ENCODE peak calls at places on chromosome 2, in four cellular contexts. U is body of pancreas; H is effector memory CD4-positive, alpha-beta T cell; Q is CD8-positive, alpha-beta T cell. F is an unnamed sample.

GRCh38 chr2:112472547-112473263 is 9.3 kb upstream of the TTL start:
- DNase-seq in H (no peak), Q (no peak), U (no peak), F (no peak)

GRCh38 chr2:128608911-128609880 is 290.5 kb upstream of the HS6ST1 start:
- DNase-seq in U (no peak), H (no peak), Q (no peak), F (no peak)

GRCh38 chr2:39013871-39014270 is 107.0 kb downstream of the SOS1 start:
- DNase-seq in U (no peak), H (no peak), Q (no peak), F (no peak)

GRCh38 chr2:98751748-98752147 is 20.8 kb upstream of the MGAT4A start:
- DNase-seq in Q (no peak), U (no peak), H (no peak), F (no peak)

GRCh38 chr2:130371723-130372054 is 15.8 kb downstream of the PTPN18 start:
- DNase-seq in U (no peak), H (no peak), Q (no peak), F (no peak)

GRCh38 chr2:150480971-150481830 is 6.3 kb downstream of the RND3 start:
- DNase-seq in Q (no peak), H (no peak), U (no peak), F (no peak)

GRCh38 chr2:27431395-27431794 is 3.0 kb downstream of the NRBP1 start:
- DNase-seq in U (peak), Q (no peak), H (peak), F (peak)

GRCh38 chr2:154425999-154426398 is 272.5 kb upstream of the KCNJ3 start:
- DNase-seq in H (no peak), U (peak), Q (no peak), F (no peak)

GRCh38 chr2:233053928-233054774 is 6.0 kb upstream of the INPP5D start:
- DNase-seq in U (peak), Q (peak), H (peak), F (no peak)

GRCh38 chr2:134648547-134648946 is 70.3 kb downstream of the TMEM163 start:
- DNase-seq in H (no peak), U (no peak), Q (no peak), F (no peak)

GRCh38 chr2:148680462-148680861 is 35.9 kb downstream of the EPC2 start:
- DNase-seq in H (no peak), Q (no peak), U (no peak), F (no peak)

GRCh38 chr2:182318466-182319309 is 108.1 kb downstream of the PDE1A start:
- DNase-seq in H (no peak), Q (no peak), U (no peak), F (no peak)

GRCh38 chr2:138267161-138267901 is 234.2 kb upstream of the SPOPL start:
- DNase-seq in Q (no peak), H (no peak), U (no peak), F (no peak)

GRCh38 chr2:177670791-177671528 is 278.4 kb downstream of the AGPS start:
- DNase-seq in H (no peak), Q (no peak), U (no peak), F (no peak)

GRCh38 chr2:64636105-64636873 is 17.4 kb downstream of the SERTAD2 start:
- DNase-seq in Q (no peak), H (no peak), U (no peak), F (no peak)

GRCh38 chr2:110143982-110144381 is 28.4 kb upstream of the MALL start:
- DNase-seq in U (no peak), H (no peak), Q (no peak), F (no peak)
- H3K27ac ChIP-seq in U (no peak), H (no peak), Q (no peak), F (no peak)

GRCh38 chr2:236526459-236527197 is 43.0 kb upstream of the ACKR3 start:
- DNase-seq in U (no peak), Q (no peak), H (no peak), F (no peak)
- H3K27ac ChIP-seq in U (no peak), Q (no peak), H (no peak), F (no peak)

DNA sequence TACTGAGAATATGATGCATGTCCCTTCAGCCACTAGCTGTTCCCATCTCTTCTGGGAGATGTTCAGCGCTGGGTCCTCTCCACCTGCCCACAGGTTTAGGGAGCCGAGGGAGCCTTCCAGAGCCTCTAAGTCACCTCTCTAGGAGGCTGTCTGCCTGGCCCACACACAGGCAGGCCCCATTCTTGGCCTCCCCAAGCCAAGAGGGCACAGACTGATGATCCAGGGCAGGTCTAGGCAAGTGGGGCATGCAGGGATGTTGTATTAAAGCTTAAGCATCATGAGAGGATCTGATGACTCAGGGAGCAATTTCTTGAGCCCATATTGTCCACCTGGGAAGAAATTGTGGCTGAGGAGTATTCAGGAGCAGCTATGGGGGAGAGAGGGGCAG is 19.9 kb downstream of the TMSB10 start:
- DNase-seq in U (no peak), H (no peak), Q (no peak), F (peak)
- H3K27ac ChIP-seq in U (no peak), H (peak), Q (no peak), F (peak)

GRCh38 chr2:160355080-160355479 is 138.5 kb downstream of the RBMS1 start:
- DNase-seq in H (no peak), Q (no peak), U (no peak), F (no peak)
- H3K27ac ChIP-seq in H (no peak), Q (no peak), U (no peak), F (peak)

GRCh38 chr2:204842731-204843490 is 297.6 kb downstream of the PARD3B start:
- DNase-seq in Q (no peak), U (peak), H (no peak), F (peak)
- H3K27ac ChIP-seq in Q (no peak), U (no peak), H (no peak), F (peak)

DNA sequence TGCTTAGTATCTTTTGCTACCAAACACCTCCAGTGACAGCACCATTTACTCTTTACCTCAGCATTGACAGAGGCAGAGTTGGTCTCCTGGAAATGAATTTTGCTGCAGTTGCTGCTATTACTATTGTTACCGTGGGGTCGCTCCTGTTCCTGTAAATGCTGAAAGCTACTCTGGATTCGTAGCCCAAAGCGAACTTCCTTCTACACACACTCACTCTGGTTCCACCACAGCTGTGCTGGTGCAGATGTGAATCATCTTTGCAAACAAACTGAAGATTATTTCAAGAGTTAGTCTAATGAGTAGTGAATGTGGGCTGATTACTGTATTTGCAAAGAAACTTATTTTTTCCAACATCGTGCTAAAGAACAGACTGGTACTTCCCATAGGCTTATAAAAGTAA is 303.9 kb downstream of the LPIN1 start:
- DNase-seq in Q (no peak), U (no peak), H (no peak), F (peak)
- H3K27ac ChIP-seq in Q (no peak), U (no peak), H (no peak), F (no peak)

GRCh38 chr2:238264072-238264460 is 24.2 kb upstream of the HES6 start:
- DNase-seq in U (no peak), H (no peak), Q (no peak), F (no peak)

GRCh38 chr2:238262496-238263122 is 22.8 kb upstream of the HES6 start:
- DNase-seq in H (no peak), U (no peak), Q (no peak), F (no peak)

GRCh38 chr2:238265605-238266004 is 22.8 kb downstream of the PER2 start:
- DNase-seq in H (no peak), U (no peak), Q (no peak), F (no peak)

GRCh38 chr2:238261718-238262375 is 22.0 kb upstream of the HES6 start:
- DNase-seq in Q (no peak), H (no peak), U (no peak), F (no peak)

GRCh38 chr2:238263204-238264071 is 23.6 kb upstream of the HES6 start:
- DNase-seq in H (peak), Q (peak), U (peak), F (peak)
- H3K27ac ChIP-seq in H (no peak), Q (no peak), U (peak), F (no peak)

GRCh38 chr2:144511222-144511855 is 8.6 kb downstream of the ZEB2 start:
- DNase-seq in H (no peak), Q (no peak), U (no peak), F (no peak)

GRCh38 chr2:144509001-144509545 is 10.8 kb downstream of the ZEB2 start:
- DNase-seq in Q (no peak), U (no peak), H (no peak), F (no peak)

GRCh38 chr2:144509548-144510205 is 10.2 kb downstream of the ZEB2 start:
- DNase-seq in U (no peak), H (no peak), Q (no peak), F (no peak)

GRCh38 chr2:144511945-144512344 is 8.0 kb downstream of the ZEB2 start:
- DNase-seq in U (no peak), H (no peak), Q (no peak), F (no peak)

GRCh38 chr2:144510206-144510991 is 9.5 kb downstream of the ZEB2 start:
- DNase-seq in U (no peak), Q (no peak), H (no peak), F (no peak)
- H3K27ac ChIP-seq in U (peak), Q (peak), H (no peak), F (no peak)